ENCODE peak calls at places on chromosome 7, in nine cellular contexts. F is prostate gland, H is PC-9, E is lung, J is endothelial cell, U is AG09309, P is spleen, S is vagina, N is colonic mucosa. L is an unnamed sample.

GRCh38 chr7:105853931-105854419 is 22.4 kb downstream of the ATXN7L1 start:
- DNase-seq in U (no peak), H (no peak), J (peak), S (peak), F (no peak), P (no peak), E (no peak), N (no peak), L (no peak)

GRCh38 chr7:150845471-150845870 is 6.8 kb upstream of the AOC1 start:
- DNase-seq in P (no peak), S (peak), U (no peak), N (no peak), H (no peak), J (no peak), E (no peak), F (no peak), L (no peak)

GRCh38 chr7:94130716-94131115 is 126.6 kb upstream of the BET1 start:
- DNase-seq in S (no peak), U (no peak), N (no peak), H (no peak), P (no peak), F (no peak), E (no peak), J (no peak), L (no peak)

GRCh38 chr7:39746162-39746782 is 122.9 kb downstream of the RALA start:
- DNase-seq in F (peak), E (peak), H (peak), J (peak), N (peak), S (no peak), P (peak), U (no peak), L (no peak)

GRCh38 chr7:28180364-28181147 is at the start of gene JAZF1:
- DNase-seq in N (peak), H (no peak), S (no peak), J (peak), P (peak), E (peak), F (peak), U (no peak), L (no peak)

GRCh38 chr7:132865766-132866531 is 215.9 kb downstream of the CHCHD3 start:
- DNase-seq in H (no peak), E (no peak), P (no peak), S (no peak), J (peak), U (peak), F (no peak), N (no peak), L (peak)

GRCh38 chr7:136874393-136875032 is 6.1 kb downstream of the CHRM2 start:
- DNase-seq in F (no peak), P (no peak), N (no peak), E (no peak), U (no peak), J (no peak), H (no peak), S (no peak), L (no peak)

GRCh38 chr7:1810961-1811849 is 141.1 kb downstream of the ELFN1 start:
- DNase-seq in S (no peak), F (no peak), E (no peak), H (peak), P (peak), J (no peak), N (no peak), U (peak), L (no peak)

GRCh38 chr7:20435305-20435704 is 104.6 kb downstream of the ITGB8 start:
- DNase-seq in U (peak), N (peak), H (no peak), F (no peak), E (peak), J (no peak), S (no peak), P (no peak), L (no peak)

GRCh38 chr7:16915405-16915804 is 33.6 kb upstream of the AGR3 start:
- DNase-seq in J (no peak), N (no peak), H (peak), S (no peak), E (no peak), U (peak), F (no peak), P (no peak), L (peak)

GRCh38 chr7:68203246-68203645 is 1206.6 kb downstream of the TYW1 start:
- DNase-seq in S (no peak), N (no peak), P (peak), J (no peak), E (no peak), U (no peak), F (no peak), H (no peak), L (no peak)

GRCh38 chr7:135213831-135214230 is 2.5 kb upstream of the WDR91 start:
- DNase-seq in F (no peak), E (no peak), S (no peak), U (no peak), J (no peak), H (no peak), P (no peak), N (no peak), L (no peak)

GRCh38 chr7:135208417-135208793 is 2.9 kb downstream of the WDR91 start:
- DNase-seq in H (no peak), P (no peak), F (no peak), S (no peak), N (no peak), U (no peak), J (no peak), E (no peak), L (no peak)

GRCh38 chr7:135210818-135211178 is 528 bp downstream of the WDR91 start:
- DNase-seq in U (no peak), E (no peak), S (no peak), F (no peak), J (no peak), N (no peak), P (no peak), H (no peak), L (no peak)

GRCh38 chr7:135209225-135209834 is 2.0 kb downstream of the WDR91 start:
- DNase-seq in N (no peak), S (no peak), E (no peak), U (no peak), P (no peak), F (no peak), H (no peak), J (no peak), L (no peak)

GRCh38 chr7:135211179-135211945 is at the start of gene WDR91:
- DNase-seq in S (no peak), N (peak), U (peak), P (peak), H (peak), F (peak), J (peak), E (peak), L (no peak)
- TF ChIP-seq CTCF in S (no peak), N (no peak), U (no peak), P (no peak), H (no peak), F (no peak), J (no peak), E (no peak), L (no peak)

DNA sequence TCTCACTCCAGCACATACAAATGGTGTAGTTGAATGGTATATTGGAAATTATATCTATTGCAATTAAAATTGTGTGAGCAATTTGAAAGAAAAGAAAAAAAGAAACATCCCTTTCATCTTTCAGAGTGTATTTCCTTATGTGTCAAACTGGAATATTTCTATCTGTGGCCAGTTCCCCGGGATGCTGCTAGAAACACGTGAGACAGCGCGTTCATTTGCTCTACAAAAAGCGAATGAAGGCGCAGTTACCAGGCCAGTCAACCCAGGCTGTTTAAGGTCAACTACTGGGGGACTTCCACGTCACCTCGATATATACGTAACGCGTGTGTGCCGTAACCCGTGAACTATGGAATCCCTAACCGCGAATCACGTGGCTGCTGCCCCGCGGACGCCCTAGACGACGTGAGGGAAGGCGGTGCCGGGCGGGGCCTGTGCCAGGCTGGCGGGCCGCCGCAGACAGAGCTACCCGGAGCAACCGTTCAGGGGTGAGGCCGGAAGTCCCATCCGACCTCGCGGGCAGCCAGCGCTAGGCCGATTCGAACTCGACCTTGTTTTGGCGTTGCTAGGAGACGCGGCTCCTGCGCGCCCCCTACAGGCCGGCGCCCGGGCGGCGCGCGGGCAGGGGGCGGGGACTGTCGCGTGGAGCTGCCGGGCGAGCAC is 1.1 kb upstream of the ARL4A start:
- DNase-seq in E (peak), P (peak), U (no peak), J (peak), H (peak), F (peak), S (peak), N (peak), L (peak)
- TF ChIP-seq CTCF in E (peak), P (peak), U (peak), J (peak), H (peak), F (peak), S (peak), N (peak), L (peak)

GRCh38 chr7:100545636-100546128 is 6.7 kb downstream of the AGFG2 start:
- DNase-seq in J (no peak), S (no peak), H (peak), N (no peak), P (no peak), F (peak), E (no peak), U (peak), L (peak)
- TF ChIP-seq CTCF in J (no peak), S (no peak), H (no peak), N (no peak), P (no peak), F (no peak), E (no peak), U (peak), L (peak)

DNA sequence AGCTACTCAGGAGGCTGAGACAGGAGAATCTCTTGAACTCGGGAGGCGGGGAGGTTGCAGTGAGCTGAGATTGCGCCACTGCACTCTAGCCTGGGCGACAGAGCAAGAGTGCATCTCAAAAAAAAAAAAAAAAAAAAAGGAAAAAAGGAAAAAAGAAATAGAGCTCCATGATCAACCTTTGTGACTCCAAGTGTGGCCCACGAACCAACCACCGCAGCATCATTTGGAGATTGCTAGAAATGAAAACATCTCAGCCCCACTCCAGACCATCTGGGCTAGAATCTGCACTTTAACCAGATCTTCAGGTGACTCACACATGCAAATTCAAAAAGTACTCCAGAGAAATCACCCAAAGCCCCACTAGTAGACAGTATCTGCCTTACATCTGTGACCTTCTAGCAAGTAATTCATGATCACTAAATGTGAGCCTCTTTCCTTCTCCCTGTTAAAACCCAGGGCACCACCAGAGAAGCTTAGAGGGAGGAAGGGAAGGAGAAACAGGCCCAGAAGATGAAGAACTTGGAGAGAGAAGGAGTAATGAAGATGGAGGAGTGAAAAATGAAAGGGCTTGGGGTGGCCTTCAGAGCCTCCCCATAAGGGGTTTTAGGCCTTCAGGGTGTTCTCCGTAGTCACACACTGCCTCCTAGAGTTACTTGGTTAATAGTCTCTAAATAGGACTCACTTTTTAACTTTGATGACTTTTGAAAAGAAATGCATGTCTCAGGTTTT is 94.1 kb downstream of the SLC37A3 start:
- DNase-seq in F (no peak), H (no peak), S (no peak), E (no peak), P (no peak), U (no peak), J (no peak), N (no peak), L (no peak)
- TF ChIP-seq CTCF in F (no peak), H (peak), S (no peak), E (peak), P (peak), U (peak), J (no peak), N (peak), L (peak)

DNA sequence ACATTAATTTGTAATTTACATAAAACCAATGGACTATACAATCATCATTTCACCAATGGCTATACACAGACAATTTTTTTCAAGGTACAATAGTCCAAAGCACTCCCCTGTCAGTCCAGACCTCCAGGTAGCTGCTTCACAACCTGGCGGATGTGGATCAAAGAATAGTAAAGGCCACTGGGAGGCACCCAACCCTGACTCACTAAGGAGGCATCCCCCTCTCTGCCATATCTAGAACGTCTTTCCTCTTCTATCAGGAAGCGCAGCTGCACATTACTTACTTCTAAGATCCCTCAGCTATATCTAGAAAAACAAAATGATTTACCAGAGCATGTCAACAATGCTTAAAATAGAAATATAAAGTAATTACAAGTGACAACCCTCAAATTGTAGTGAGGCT is 217.8 kb upstream of the AOAH start:
- DNase-seq in N (no peak), H (no peak), J (no peak), U (no peak), S (no peak), P (no peak), F (no peak), E (no peak), L (no peak)
- TF ChIP-seq CTCF in N (no peak), H (no peak), J (no peak), U (no peak), S (no peak), P (no peak), F (no peak), E (no peak), L (no peak)

GRCh38 chr7:92245487-92246362 is at the start of the genes ANKIB1 and KRIT1:
- DNase-seq in P (peak), U (peak), N (peak), S (no peak), J (peak), E (peak), F (peak), H (peak), L (peak)
- TF ChIP-seq CTCF in P (no peak), U (peak), N (no peak), S (no peak), J (no peak), E (no peak), F (no peak), H (no peak), L (no peak)

DNA sequence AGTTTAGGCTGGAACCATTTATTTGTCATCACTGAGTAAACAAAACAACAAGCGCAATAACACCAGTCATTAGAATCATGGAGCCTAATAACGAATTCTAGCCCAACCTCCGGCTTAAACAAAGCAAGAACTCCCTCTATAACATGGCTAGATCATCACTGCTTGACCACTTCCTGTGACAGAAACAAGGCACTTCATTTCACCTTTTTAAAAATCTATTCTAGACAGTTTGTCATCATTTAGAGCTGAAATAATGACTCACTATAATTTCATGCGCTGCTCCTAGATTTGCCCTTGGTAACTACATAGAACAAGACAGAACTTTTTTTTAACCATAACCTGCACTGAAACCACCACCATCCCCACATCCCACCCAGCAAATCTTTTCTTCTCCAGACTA is 81.3 kb downstream of the OSBPL3 start:
- DNase-seq in E (no peak), H (no peak), F (no peak), U (no peak), N (no peak), S (no peak), J (no peak), P (no peak), L (no peak)
- TF ChIP-seq CTCF in E (no peak), H (no peak), F (no peak), U (no peak), N (no peak), S (no peak), J (no peak), P (no peak), L (no peak)

L was measured in kidney epithelial cell.